ENCODE peak calls at places on chromosome 4, in four cellular contexts. Q is endothelial cell of umbilical vein, C is suprapubic skin, A is fibroblast of pulmonary artery. K is an unnamed sample.

GRCh38 chr4:95360911-95361695 is 187.7 kb downstream of the UNC5C start:
- DNase-seq in Q (no peak), C (no peak), A (no peak), K (no peak)

GRCh38 chr4:110335399-110335798 is 137.0 kb upstream of the ELOVL6 start:
- DNase-seq in Q (no peak), C (no peak), A (no peak), K (no peak)

GRCh38 chr4:41538887-41539498 is 1.0 kb downstream of the LIMCH1 start:
- DNase-seq in Q (peak), C (no peak), A (no peak), K (no peak)

GRCh38 chr4:124262211-124263179 is 450.0 kb downstream of the ANKRD50 start:
- DNase-seq in Q (peak), C (peak), A (peak), K (peak)

GRCh38 chr4:73603307-73603710 is 16.9 kb downstream of the RASSF6 start:
- DNase-seq in Q (no peak), C (no peak), A (peak), K (peak)

GRCh38 chr4:53563824-53564223 is 27.5 kb downstream of the LNX1 start:
- DNase-seq in Q (no peak), C (no peak), A (peak), K (peak)

GRCh38 chr4:95715830-95716229 is 124.1 kb upstream of the PDHA2 start:
- DNase-seq in Q (no peak), C (no peak), A (no peak), K (no peak)

GRCh38 chr4:33323393-33323792 is 2603.2 kb downstream of the PCDH7 start:
- DNase-seq in Q (no peak), C (no peak), A (no peak), K (no peak)

GRCh38 chr4:74967324-74967723 is 34.4 kb downstream of the PARM1 start:
- DNase-seq in Q (no peak), C (no peak), A (no peak), K (no peak)

GRCh38 chr4:78774395-78774794 is 1.8 kb upstream of the BMP2K start:
- DNase-seq in Q (no peak), C (no peak), A (no peak), K (no peak)

GRCh38 chr4:91113130-91113706 is 986.0 kb downstream of the CCSER1 start:
- DNase-seq in Q (peak), C (no peak), A (peak), K (peak)

GRCh38 chr4:174631901-174632758 is 109.8 kb upstream of the HPGD start:
- DNase-seq in Q (peak), C (no peak), A (peak), K (peak)

GRCh38 chr4:60780874-60781273 is 419.3 kb upstream of the ADGRL3 start:
- DNase-seq in Q (no peak), C (no peak), A (no peak), K (no peak)

GRCh38 chr4:56876264-56876663 is 31.4 kb upstream of the REST start:
- DNase-seq in Q (no peak), C (no peak), A (no peak), K (no peak)
- H3K4me3 ChIP-seq in Q (no peak), C (no peak), A (no peak), K (no peak)

GRCh38 chr4:139214039-139214534 is 37.1 kb upstream of the ELF2 start:
- DNase-seq in Q (no peak), C (no peak), A (no peak), K (peak)
- TF ChIP-seq CTCF in Q (no peak), C (no peak), A (no peak), K (no peak)

GRCh38 chr4:48604041-48604440 is 114.0 kb downstream of the ZAR1 start:
- DNase-seq in Q (no peak), C (no peak), A (no peak), K (no peak)

GRCh38 chr4:48603366-48604003 is 113.4 kb downstream of the ZAR1 start:
- DNase-seq in Q (no peak), C (no peak), A (no peak), K (no peak)

GRCh38 chr4:48602763-48603162 is 112.7 kb downstream of the ZAR1 start:
- DNase-seq in Q (no peak), C (no peak), A (peak), K (peak)

GRCh38 chr4:48602222-48602621 is 112.2 kb downstream of the ZAR1 start:
- DNase-seq in Q (no peak), C (no peak), A (peak), K (peak)

GRCh38 chr4:48604527-48604926 is 114.5 kb downstream of the ZAR1 start:
- DNase-seq in Q (no peak), C (no peak), A (no peak), K (no peak)
- H3K4me3 ChIP-seq in Q (no peak), C (no peak), A (no peak), K (no peak)

GRCh38 chr4:14787894-14788293 is 214.4 kb upstream of the CPEB2 start:
- DNase-seq in Q (peak), C (no peak), A (peak), K (peak)
- TF ChIP-seq CTCF in Q (peak), C (no peak), A (peak), K (peak)

GRCh38 chr4:42787071-42787463 is 105.4 kb upstream of the GRXCR1 start:
- DNase-seq in Q (no peak), C (no peak), A (no peak), K (no peak)

GRCh38 chr4:42785817-42786216 is 106.7 kb upstream of the GRXCR1 start:
- DNase-seq in Q (no peak), C (no peak), A (no peak), K (no peak)

GRCh38 chr4:42786350-42787070 is 106.0 kb upstream of the GRXCR1 start:
- DNase-seq in Q (no peak), C (no peak), A (no peak), K (no peak)

GRCh38 chr4:42789168-42789567 is 103.3 kb upstream of the GRXCR1 start:
- DNase-seq in Q (no peak), C (no peak), A (no peak), K (no peak)
- H3K4me3 ChIP-seq in Q (no peak), C (no peak), A (no peak), K (no peak)

DNA sequence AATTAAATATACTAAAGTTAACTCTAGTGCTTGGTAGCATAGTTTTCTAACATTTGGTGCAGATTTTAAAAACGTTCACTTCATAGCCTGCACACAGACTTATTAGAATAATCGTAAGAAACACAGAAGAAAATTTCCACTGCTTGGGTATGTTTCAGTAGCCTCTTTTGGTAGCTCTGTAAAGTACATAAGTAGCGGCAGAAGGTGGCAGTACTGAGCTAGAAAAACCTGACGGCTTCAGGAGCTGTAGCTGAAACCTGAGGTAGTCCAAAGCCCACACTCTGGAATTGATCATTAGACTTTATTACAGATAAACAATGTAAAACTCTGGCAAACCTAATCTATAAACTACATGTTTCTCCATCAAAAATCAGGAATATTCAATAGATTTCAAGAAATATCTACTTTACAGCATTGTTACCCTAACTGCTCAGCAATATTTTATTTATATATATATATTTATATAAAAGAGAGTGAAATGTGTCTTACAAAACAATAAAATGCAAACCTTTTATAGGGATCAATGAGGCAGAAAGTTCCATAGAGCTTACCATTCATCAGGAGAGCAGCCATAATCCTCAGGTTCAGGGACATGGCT is 88.2 kb downstream of the ATP8A1 start:
- DNase-seq in Q (peak), C (no peak), A (peak), K (peak)
- TF ChIP-seq CTCF in Q (peak), C (peak), A (peak), K (peak)

DNA sequence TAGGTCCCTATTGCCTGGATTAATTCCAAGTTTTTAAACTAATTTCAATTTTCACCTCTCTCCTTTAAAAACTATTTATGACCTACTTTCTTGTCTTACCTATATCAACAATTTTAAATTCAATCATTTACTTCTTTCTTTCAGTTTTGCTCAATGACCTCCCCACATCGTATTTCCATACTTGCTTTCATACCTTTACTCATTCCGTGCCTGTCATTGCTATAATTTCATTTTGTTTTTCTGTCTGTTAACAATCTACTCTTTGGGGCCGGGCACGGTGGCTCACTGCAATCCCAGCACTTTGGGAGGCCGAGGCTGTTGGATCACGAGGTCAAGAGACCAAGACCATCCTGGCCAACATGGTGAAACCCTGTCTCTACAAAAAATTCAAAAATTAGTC is 781.1 kb downstream of the FSTL5 start:
- DNase-seq in Q (no peak), C (no peak), A (no peak), K (no peak)
- H3K4me3 ChIP-seq in Q (no peak), C (no peak), A (no peak), K (no peak)

GRCh38 chr4:168511780-168512467 is 15.1 kb downstream of the PALLD start:
- DNase-seq in Q (no peak), C (no peak), A (no peak), K (no peak)

GRCh38 chr4:168516841-168517240 is 20.0 kb downstream of the PALLD start:
- DNase-seq in Q (peak), C (no peak), A (no peak), K (no peak)

GRCh38 chr4:168509786-168510185 is 12.9 kb downstream of the PALLD start:
- DNase-seq in Q (no peak), C (no peak), A (peak), K (peak)

GRCh38 chr4:168515222-168516011 is 18.6 kb downstream of the PALLD start:
- DNase-seq in Q (peak), C (no peak), A (peak), K (no peak)

GRCh38 chr4:168514249-168514852 is 17.5 kb downstream of the PALLD start:
- DNase-seq in Q (peak), C (no peak), A (peak), K (peak)
- TF ChIP-seq CTCF in Q (no peak), C (no peak), A (peak), K (peak)

GRCh38 chr4:157075811-157076577 is at the start of gene GLRB:
- DNase-seq in Q (peak), C (peak), A (peak), K (peak)
- H3K4me3 ChIP-seq in Q (peak), C (peak), A (peak), K (peak)

GRCh38 chr4:69060651-69061308 is 35.5 kb upstream of the UGT2B7 start:
- DNase-seq in Q (peak), C (no peak), A (no peak), K (peak)
- TF ChIP-seq CTCF in Q (peak), C (no peak), A (no peak), K (peak)

K was measured in choroid plexus epithelial cell.